ENCODE peak calls at places on chromosomes 4 and X, in ten cellular contexts. U is ovary, J is IMR-90, S is sigmoid colon, X is right lobe of liver, O is suprapubic skin, D is breast epithelium, N is stomach, W is uterus, C is heart left ventricle. T is an unnamed sample.
A peak's percentile ranks its signal among the peaks of the same experiment; 100 is the strongest.

GRCh38 chr4:87354168-87355102 is 31.8 kb upstream of the HSD17B13 start:
- DNase-seq in U (no peak), J (peak; percentile 42), S (no peak), X (no peak), O (no peak), D (no peak), N (no peak), W (no peak), C (no peak), T (no peak)

GRCh38 chr4:90183254-90183653 is 56.1 kb downstream of the CCSER1 start:
- DNase-seq in U (no peak), J (no peak), S (no peak), X (no peak), O (no peak), D (no peak), N (no peak), W (no peak), C (no peak), T (no peak)

GRCh38 chr4:53994382-53994781 is 70.0 kb downstream of the CHIC2 start:
- DNase-seq in U (no peak), J (no peak), S (no peak), X (no peak), O (no peak), D (no peak), N (no peak), W (no peak), C (no peak), T (no peak)

GRCh38 chrX:9646471-9647038 is 119.1 kb downstream of the GPR143 start:
- DNase-seq in U (no peak), J (peak; percentile 36), S (no peak), X (no peak), O (no peak), D (no peak), N (no peak), W (no peak), C (no peak), T (no peak)

GRCh38 chrX:46446727-46447378 is 98.4 kb downstream of the ZNF674 start:
- DNase-seq in U (peak; percentile 85), J (peak; percentile 69), S (peak; percentile 92), X (peak; percentile 88), O (peak; percentile 88), D (peak; percentile 75), N (peak; percentile 80), W (peak; percentile 83), C (peak; percentile 89), T (peak; percentile 18)

GRCh38 chrX:107738272-107738671 is 37.3 kb downstream of the TSC22D3 start:
- DNase-seq in U (no peak), J (no peak), S (no peak), X (no peak), O (no peak), D (no peak), N (no peak), W (no peak), C (no peak), T (no peak)

GRCh38 chrX:16619024-16619423 is 30.9 kb upstream of the S100G start:
- DNase-seq in U (no peak), J (no peak), S (no peak), X (no peak), O (no peak), D (no peak), N (no peak), W (no peak), C (no peak), T (no peak)

GRCh38 chr4:26632916-26633315 is 49.0 kb downstream of the TBC1D19 start:
- DNase-seq in U (no peak), J (no peak), S (no peak), X (no peak), O (no peak), D (no peak), N (no peak), W (no peak), C (no peak), T (no peak)

GRCh38 chr4:78684196-78685079 is 91.7 kb upstream of the BMP2K start:
- DNase-seq in U (no peak), J (peak; percentile 55), S (no peak), X (no peak), O (no peak), D (no peak), N (no peak), W (no peak), C (no peak), T (no peak)

GRCh38 chr4:156718226-156718625 is 253.4 kb downstream of the PDGFC start:
- DNase-seq in U (no peak), J (peak; percentile 18), S (no peak), X (no peak), O (no peak), D (no peak), N (no peak), W (no peak), C (no peak), T (no peak)

GRCh38 chr4:83240379-83240875 is 44.2 kb downstream of the COQ2 start:
- DNase-seq in U (no peak), J (no peak), S (no peak), X (no peak), O (no peak), D (no peak), N (no peak), W (no peak), C (no peak), T (no peak)

GRCh38 chr4:152385551-152385950 is 150.3 kb downstream of the FBXW7 start:
- DNase-seq in U (no peak), J (peak; percentile 31), S (no peak), X (no peak), O (no peak), D (no peak), N (no peak), W (no peak), C (no peak), T (no peak)

GRCh38 chr4:185803015-185803414 is 9.0 kb downstream of the SORBS2 start:
- DNase-seq in U (no peak), J (no peak), S (no peak), X (no peak), O (no peak), D (no peak), N (no peak), W (no peak), C (no peak), T (no peak)

GRCh38 chr4:187541666-187542065 is 453.9 kb upstream of the ZFP42 start:
- DNase-seq in U (no peak), J (no peak), S (no peak), X (no peak), O (no peak), D (no peak), N (no peak), W (no peak), C (no peak), T (no peak)

GRCh38 chr4:122827258-122827887 is 742 bp downstream of the FGF2 start:
- DNase-seq in U (peak; percentile 73), J (peak; percentile 25), S (peak; percentile 73), X (peak; percentile 30), O (peak; percentile 75), D (no peak), N (peak; percentile 26), W (peak; percentile 60), C (peak; percentile 41), T (no peak)

GRCh38 chrX:29926056-29926455 is 289.3 kb upstream of the MAGEB2 start:
- DNase-seq in U (no peak), J (no peak), S (no peak), X (no peak), O (no peak), D (no peak), N (no peak), W (no peak), C (no peak), T (no peak)
- TF ChIP-seq POLR2A in U (no peak), J (no peak), S (no peak), X (no peak), O (no peak), D (no peak), N (no peak), W (no peak), C (no peak), T (no peak)

DNA sequence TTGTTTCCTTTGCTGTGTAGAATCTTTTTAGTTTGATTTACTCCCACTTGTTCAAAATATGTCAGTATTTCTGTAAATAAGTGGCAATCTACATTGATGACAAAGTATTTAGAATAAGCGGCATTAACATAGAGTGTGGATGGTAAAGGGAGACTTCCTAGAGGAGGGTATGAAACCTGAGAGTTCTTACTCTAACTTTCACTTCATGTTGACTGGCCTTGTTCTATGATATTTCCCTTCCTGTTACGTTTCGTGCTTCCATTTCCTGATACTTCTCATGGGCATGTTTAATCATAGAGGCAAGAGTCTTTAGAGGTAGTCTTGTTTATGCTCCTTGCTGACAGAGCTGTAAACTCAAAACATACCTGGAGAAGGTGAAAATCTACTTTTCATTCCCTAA is 408.9 kb downstream of the GLUD2 start:
- DNase-seq in U (no peak), J (no peak), S (no peak), X (no peak), O (no peak), D (no peak), N (no peak), W (no peak), C (no peak), T (no peak)
- TF ChIP-seq POLR2A in U (no peak), J (no peak), S (no peak), X (no peak), O (no peak), D (no peak), N (no peak), W (no peak), C (no peak), T (no peak)

GRCh38 chr4:184548321-184548650 is 73.9 kb upstream of the IRF2 start:
- DNase-seq in U (no peak), J (no peak), S (no peak), X (no peak), O (no peak), D (no peak), N (no peak), W (no peak), C (no peak), T (no peak)

GRCh38 chr4:184550476-184550875 is 76.1 kb upstream of the IRF2 start:
- DNase-seq in U (no peak), J (no peak), S (no peak), X (no peak), O (no peak), D (no peak), N (no peak), W (no peak), C (no peak), T (no peak)

GRCh38 chr4:184553891-184554290 is 79.5 kb upstream of the IRF2 start:
- DNase-seq in U (no peak), J (no peak), S (no peak), X (no peak), O (no peak), D (no peak), N (no peak), W (no peak), C (no peak), T (no peak)

GRCh38 chr4:184544711-184545409 is 70.5 kb upstream of the IRF2 start:
- DNase-seq in U (no peak), J (no peak), S (no peak), X (no peak), O (no peak), D (no peak), N (no peak), W (no peak), C (no peak), T (no peak)

GRCh38 chr4:184548651-184549341 is 74.4 kb upstream of the IRF2 start:
- DNase-seq in U (no peak), J (no peak), S (no peak), X (no peak), O (no peak), D (no peak), N (no peak), W (no peak), C (no peak), T (no peak)
- TF ChIP-seq POLR2A in U (no peak), J (no peak), S (no peak), X (no peak), O (no peak), D (no peak), N (no peak), W (no peak), C (no peak), T (no peak)

GRCh38 chr4:48193921-48194320 is 59.9 kb upstream of the TXK start:
- DNase-seq in U (no peak), J (no peak), S (no peak), X (no peak), O (no peak), D (no peak), N (no peak), W (no peak), C (no peak), T (no peak)
- TF ChIP-seq POLR2A in U (no peak), J (no peak), S (no peak), X (no peak), O (no peak), D (no peak), N (no peak), W (no peak), C (no peak), T (no peak)

T was measured in esophagus squamous epithelium.